ENCODE peak calls at places on chromosomes 7 and 10, in nine cellular contexts. One of them, this sample, is unnamed.

GRCh38 chr10:13062813-13063212 is 37.1 kb upstream of the OPTN start:
- DNase-seq in GM23338: no peak
- DNase-seq in HCT116: no peak
- DNase-seq in OCI-LY7: no peak
- DNase-seq in PC-3: peak
- DNase-seq in GM23248: peak
- DNase-seq in hepatocyte: no peak
- DNase-seq in neural progenitor cell: no peak
- DNase-seq in MM.1S: no peak
- DNase-seq in this sample: no peak

GRCh38 chr10:36349445-36350063 is 707.5 kb upstream of the FZD8 start:
- DNase-seq in GM23338: peak
- DNase-seq in HCT116: no peak
- DNase-seq in OCI-LY7: no peak
- DNase-seq in PC-3: no peak
- DNase-seq in GM23248: peak
- DNase-seq in hepatocyte: peak
- DNase-seq in neural progenitor cell: peak
- DNase-seq in MM.1S: no peak
- DNase-seq in this sample: peak

GRCh38 chr10:60236869-60237524 is 152.7 kb downstream of the ANK3 start:
- DNase-seq in GM23338: no peak
- DNase-seq in HCT116: no peak
- DNase-seq in OCI-LY7: peak
- DNase-seq in PC-3: no peak
- DNase-seq in GM23248: peak
- DNase-seq in hepatocyte: no peak
- DNase-seq in neural progenitor cell: no peak
- DNase-seq in MM.1S: peak
- DNase-seq in this sample: peak

GRCh38 chr7:139799586-139799985 is 21.8 kb upstream of the HIPK2 start:
- DNase-seq in GM23338: no peak
- DNase-seq in HCT116: no peak
- DNase-seq in OCI-LY7: no peak
- DNase-seq in PC-3: peak
- DNase-seq in GM23248: peak
- DNase-seq in hepatocyte: no peak
- DNase-seq in neural progenitor cell: no peak
- DNase-seq in MM.1S: no peak
- DNase-seq in this sample: no peak

GRCh38 chr10:34454590-34455289 is 360.4 kb downstream of the PARD3 start:
- DNase-seq in GM23338: no peak
- DNase-seq in HCT116: no peak
- DNase-seq in OCI-LY7: no peak
- DNase-seq in PC-3: no peak
- DNase-seq in GM23248: no peak
- DNase-seq in hepatocyte: no peak
- DNase-seq in neural progenitor cell: no peak
- DNase-seq in MM.1S: no peak
- DNase-seq in this sample: no peak

GRCh38 chr7:114806590-114807167 is 115.2 kb upstream of the MDFIC start:
- DNase-seq in GM23338: no peak
- DNase-seq in HCT116: no peak
- DNase-seq in OCI-LY7: no peak
- DNase-seq in PC-3: no peak
- DNase-seq in GM23248: no peak
- DNase-seq in hepatocyte: peak
- DNase-seq in neural progenitor cell: no peak
- DNase-seq in MM.1S: no peak
- DNase-seq in this sample: no peak

GRCh38 chr10:93816123-93816747 is 58.5 kb downstream of the LGI1 start:
- DNase-seq in GM23338: peak
- DNase-seq in HCT116: peak
- DNase-seq in OCI-LY7: peak
- DNase-seq in PC-3: peak
- DNase-seq in GM23248: peak
- DNase-seq in hepatocyte: peak
- DNase-seq in neural progenitor cell: peak
- DNase-seq in MM.1S: peak
- DNase-seq in this sample: peak

GRCh38 chr10:13351340-13351915 is 3.3 kb upstream of the SEPHS1 start:
- DNase-seq in GM23338: peak
- DNase-seq in HCT116: no peak
- DNase-seq in OCI-LY7: peak
- DNase-seq in PC-3: no peak
- DNase-seq in GM23248: no peak
- DNase-seq in hepatocyte: no peak
- DNase-seq in neural progenitor cell: peak
- DNase-seq in MM.1S: peak
- DNase-seq in this sample: no peak

GRCh38 chr7:113636727-113637421 is 281.9 kb downstream of the PPP1R3A start:
- DNase-seq in GM23338: no peak
- DNase-seq in HCT116: no peak
- DNase-seq in OCI-LY7: no peak
- DNase-seq in PC-3: peak
- DNase-seq in GM23248: peak
- DNase-seq in hepatocyte: no peak
- DNase-seq in neural progenitor cell: no peak
- DNase-seq in MM.1S: no peak
- DNase-seq in this sample: no peak

GRCh38 chr10:34235164-34235832 is 579.8 kb downstream of the PARD3 start:
- DNase-seq in GM23338: peak
- DNase-seq in HCT116: no peak
- DNase-seq in OCI-LY7: no peak
- DNase-seq in PC-3: peak
- DNase-seq in GM23248: peak
- DNase-seq in hepatocyte: no peak
- DNase-seq in neural progenitor cell: no peak
- DNase-seq in MM.1S: no peak
- DNase-seq in this sample: no peak

GRCh38 chr7:105656922-105657521 is 75.7 kb upstream of the EFCAB10 start:
- DNase-seq in GM23338: peak
- DNase-seq in HCT116: peak
- DNase-seq in OCI-LY7: peak
- DNase-seq in PC-3: peak
- DNase-seq in GM23248: peak
- DNase-seq in hepatocyte: no peak
- DNase-seq in neural progenitor cell: peak
- DNase-seq in MM.1S: peak
- DNase-seq in this sample: peak

GRCh38 chr7:158683541-158683940 is 21.1 kb downstream of the NCAPG2 start:
- DNase-seq in GM23338: no peak
- DNase-seq in HCT116: no peak
- DNase-seq in OCI-LY7: no peak
- DNase-seq in PC-3: no peak
- DNase-seq in GM23248: no peak
- DNase-seq in hepatocyte: no peak
- DNase-seq in neural progenitor cell: no peak
- DNase-seq in MM.1S: no peak
- DNase-seq in this sample: no peak
- TF ChIP-seq EZH2phosphoT487 in GM23338: no peak
- TF ChIP-seq EZH2phosphoT487 in HCT116: no peak
- TF ChIP-seq EZH2phosphoT487 in OCI-LY7: no peak
- TF ChIP-seq EZH2phosphoT487 in PC-3: no peak
- TF ChIP-seq EZH2phosphoT487 in GM23248: no peak
- TF ChIP-seq EZH2phosphoT487 in hepatocyte: no peak
- TF ChIP-seq EZH2phosphoT487 in neural progenitor cell: no peak
- TF ChIP-seq EZH2phosphoT487 in MM.1S: no peak
- TF ChIP-seq EZH2phosphoT487 in this sample: no peak

GRCh38 chr10:43942096-43942885 is 293.6 kb upstream of the ZNF32 start:
- DNase-seq in GM23338: no peak
- DNase-seq in HCT116: no peak
- DNase-seq in OCI-LY7: no peak
- DNase-seq in PC-3: no peak
- DNase-seq in GM23248: peak
- DNase-seq in hepatocyte: no peak
- DNase-seq in neural progenitor cell: no peak
- DNase-seq in MM.1S: no peak
- DNase-seq in this sample: peak

GRCh38 chr10:43940898-43941777 is 292.5 kb upstream of the ZNF32 start:
- DNase-seq in GM23338: no peak
- DNase-seq in HCT116: no peak
- DNase-seq in OCI-LY7: peak
- DNase-seq in PC-3: no peak
- DNase-seq in GM23248: no peak
- DNase-seq in hepatocyte: no peak
- DNase-seq in neural progenitor cell: no peak
- DNase-seq in MM.1S: no peak
- DNase-seq in this sample: no peak

GRCh38 chr10:43944742-43945730 is 296.4 kb upstream of the ZNF32 start:
- DNase-seq in GM23338: no peak
- DNase-seq in HCT116: no peak
- DNase-seq in OCI-LY7: no peak
- DNase-seq in PC-3: no peak
- DNase-seq in GM23248: no peak
- DNase-seq in hepatocyte: no peak
- DNase-seq in neural progenitor cell: no peak
- DNase-seq in MM.1S: no peak
- DNase-seq in this sample: no peak

GRCh38 chr10:43943825-43944360 is 295.2 kb upstream of the ZNF32 start:
- DNase-seq in GM23338: no peak
- DNase-seq in HCT116: no peak
- DNase-seq in OCI-LY7: no peak
- DNase-seq in PC-3: no peak
- DNase-seq in GM23248: no peak
- DNase-seq in hepatocyte: no peak
- DNase-seq in neural progenitor cell: no peak
- DNase-seq in MM.1S: no peak
- DNase-seq in this sample: no peak

GRCh38 chr10:43943119-43943824 is 294.6 kb upstream of the ZNF32 start:
- DNase-seq in GM23338: no peak
- DNase-seq in HCT116: no peak
- DNase-seq in OCI-LY7: peak
- DNase-seq in PC-3: no peak
- DNase-seq in GM23248: no peak
- DNase-seq in hepatocyte: no peak
- DNase-seq in neural progenitor cell: no peak
- DNase-seq in MM.1S: no peak
- DNase-seq in this sample: no peak
- TF ChIP-seq EZH2phosphoT487 in GM23338: no peak
- TF ChIP-seq EZH2phosphoT487 in HCT116: no peak
- TF ChIP-seq EZH2phosphoT487 in OCI-LY7: no peak
- TF ChIP-seq EZH2phosphoT487 in PC-3: no peak
- TF ChIP-seq EZH2phosphoT487 in GM23248: no peak
- TF ChIP-seq EZH2phosphoT487 in hepatocyte: no peak
- TF ChIP-seq EZH2phosphoT487 in neural progenitor cell: no peak
- TF ChIP-seq EZH2phosphoT487 in MM.1S: no peak
- TF ChIP-seq EZH2phosphoT487 in this sample: no peak

GRCh38 chr10:21975378-21975990 is 28.0 kb downstream of the DNAJC1 start:
- DNase-seq in GM23338: no peak
- DNase-seq in HCT116: no peak
- DNase-seq in OCI-LY7: no peak
- DNase-seq in PC-3: no peak
- DNase-seq in GM23248: no peak
- DNase-seq in hepatocyte: no peak
- DNase-seq in neural progenitor cell: peak
- DNase-seq in MM.1S: no peak
- DNase-seq in this sample: peak
- TF ChIP-seq EZH2phosphoT487 in GM23338: no peak
- TF ChIP-seq EZH2phosphoT487 in HCT116: no peak
- TF ChIP-seq EZH2phosphoT487 in OCI-LY7: no peak
- TF ChIP-seq EZH2phosphoT487 in PC-3: no peak
- TF ChIP-seq EZH2phosphoT487 in GM23248: no peak
- TF ChIP-seq EZH2phosphoT487 in hepatocyte: no peak
- TF ChIP-seq EZH2phosphoT487 in neural progenitor cell: no peak
- TF ChIP-seq EZH2phosphoT487 in MM.1S: no peak
- TF ChIP-seq EZH2phosphoT487 in this sample: no peak

GRCh38 chr10:105925045-105925785 is 1239.3 kb downstream of the SORCS1 start:
- DNase-seq in GM23338: peak
- DNase-seq in HCT116: no peak
- DNase-seq in OCI-LY7: no peak
- DNase-seq in PC-3: no peak
- DNase-seq in GM23248: no peak
- DNase-seq in hepatocyte: no peak
- DNase-seq in neural progenitor cell: peak
- DNase-seq in MM.1S: no peak
- DNase-seq in this sample: no peak
- TF ChIP-seq EZH2phosphoT487 in GM23338: no peak
- TF ChIP-seq EZH2phosphoT487 in HCT116: no peak
- TF ChIP-seq EZH2phosphoT487 in OCI-LY7: no peak
- TF ChIP-seq EZH2phosphoT487 in PC-3: no peak
- TF ChIP-seq EZH2phosphoT487 in GM23248: no peak
- TF ChIP-seq EZH2phosphoT487 in hepatocyte: no peak
- TF ChIP-seq EZH2phosphoT487 in neural progenitor cell: no peak
- TF ChIP-seq EZH2phosphoT487 in MM.1S: no peak
- TF ChIP-seq EZH2phosphoT487 in this sample: no peak